ENCODE peak calls at places on chromosomes 7 and 10, in four cellular contexts. Y is endodermal cell, U is tibial nerve, Q is HepG2. W is an unnamed sample.

GRCh38 chr10:24869354-24870016 is 82.9 kb downstream of the PRTFDC1 start:
- DNase-seq in Y (no peak), Q (no peak), U (no peak), W (no peak)

GRCh38 chr10:33126118-33126517 is 168.1 kb upstream of the ITGB1 start:
- DNase-seq in Q (no peak), Y (no peak), U (no peak), W (no peak)

GRCh38 chr7:155229548-155230168 is 68.0 kb upstream of the INSIG1 start:
- DNase-seq in Q (no peak), U (no peak), Y (no peak), W (no peak)

GRCh38 chr10:98303569-98303968 is 35.6 kb upstream of the LOXL4 start:
- DNase-seq in Q (no peak), Y (peak), U (no peak), W (no peak)

GRCh38 chr10:116477989-116478615 is 50.5 kb downstream of the PNLIPRP3 start:
- DNase-seq in U (no peak), Q (no peak), Y (no peak), W (no peak)

GRCh38 chr10:62225362-62225761 is 43.3 kb downstream of the RTKN2 start:
- DNase-seq in Y (no peak), U (no peak), Q (no peak), W (no peak)

GRCh38 chr10:12337407-12337806 is 11.9 kb upstream of the CAMK1D start:
- DNase-seq in U (no peak), Q (no peak), Y (no peak), W (no peak)

GRCh38 chr7:70047891-70048448 is 449.7 kb downstream of the AUTS2 start:
- DNase-seq in Q (no peak), U (no peak), Y (no peak), W (no peak)

GRCh38 chr7:123681561-123681960 is 25.9 kb downstream of the LMOD2 start:
- DNase-seq in U (no peak), Q (peak), Y (no peak), W (no peak)

GRCh38 chr10:34003561-34003960 is 669.1 kb upstream of the NRP1 start:
- DNase-seq in U (no peak), Q (no peak), Y (no peak), W (no peak)

GRCh38 chr7:98217623-98218582 is 6.7 kb downstream of the BHLHA15 start:
- DNase-seq in Y (no peak), U (peak), Q (peak), W (no peak)

GRCh38 chr7:5827755-5828154 is 46.3 kb upstream of the RNF216 start:
- DNase-seq in U (no peak), Q (peak), Y (peak), W (peak)

GRCh38 chr10:132277311-132277741 is 30.4 kb downstream of the STK32C start:
- DNase-seq in U (no peak), Q (no peak), Y (no peak), W (no peak)

GRCh38 chr7:101812595-101812994 is 4.8 kb upstream of the CUX1 start:
- DNase-seq in U (no peak), Q (no peak), Y (no peak), W (no peak)

GRCh38 chr10:108052981-108053380 is 888.5 kb upstream of the SORCS1 start:
- DNase-seq in U (no peak), Q (no peak), Y (no peak), W (no peak)

GRCh38 chr10:118721005-118721876 is 33.5 kb downstream of the CACUL1 start:
- DNase-seq in Y (peak), Q (peak), U (peak), W (peak)

GRCh38 chr7:102992509-102992819 is 79.7 kb downstream of the LRRC17 start:
- DNase-seq in U (no peak), Q (no peak), Y (no peak), W (no peak)

GRCh38 chr7:102992820-102993531 is 80.2 kb downstream of the LRRC17 start:
- DNase-seq in Q (peak), U (no peak), Y (no peak), W (no peak)

GRCh38 chr7:102994567-102994966 is 80.0 kb downstream of the FBXL13 start:
- DNase-seq in Y (no peak), U (no peak), Q (no peak), W (no peak)

GRCh38 chr7:102991540-102992214 is 78.9 kb downstream of the LRRC17 start:
- DNase-seq in Y (no peak), U (no peak), Q (peak), W (no peak)

GRCh38 chr7:102993532-102994029 is 80.8 kb downstream of the LRRC17 start:
- DNase-seq in Q (no peak), Y (no peak), U (no peak), W (no peak)
- H3K27ac ChIP-seq in Q (no peak), Y (no peak), U (no peak), W (no peak)

GRCh38 chr7:45663167-45663921 is 89.2 kb downstream of the ADCY1 start:
- DNase-seq in U (no peak), Q (peak), Y (peak), W (no peak)
- TF ChIP-seq CTCF in U (no peak), Q (peak), Y (peak), W (no peak)

GRCh38 chr10:79097021-79097695 is 28.4 kb downstream of the ZMIZ1 start:
- DNase-seq in U (no peak), Q (no peak), Y (no peak), W (no peak)

GRCh38 chr10:79095316-79095715 is 26.6 kb downstream of the ZMIZ1 start:
- DNase-seq in Q (no peak), Y (no peak), U (no peak), W (no peak)

GRCh38 chr10:79098061-79098460 is 29.3 kb downstream of the ZMIZ1 start:
- DNase-seq in U (no peak), Q (no peak), Y (no peak), W (no peak)

GRCh38 chr10:79094412-79095175 is 25.8 kb downstream of the ZMIZ1 start:
- DNase-seq in Q (no peak), Y (no peak), U (no peak), W (no peak)

DNA sequence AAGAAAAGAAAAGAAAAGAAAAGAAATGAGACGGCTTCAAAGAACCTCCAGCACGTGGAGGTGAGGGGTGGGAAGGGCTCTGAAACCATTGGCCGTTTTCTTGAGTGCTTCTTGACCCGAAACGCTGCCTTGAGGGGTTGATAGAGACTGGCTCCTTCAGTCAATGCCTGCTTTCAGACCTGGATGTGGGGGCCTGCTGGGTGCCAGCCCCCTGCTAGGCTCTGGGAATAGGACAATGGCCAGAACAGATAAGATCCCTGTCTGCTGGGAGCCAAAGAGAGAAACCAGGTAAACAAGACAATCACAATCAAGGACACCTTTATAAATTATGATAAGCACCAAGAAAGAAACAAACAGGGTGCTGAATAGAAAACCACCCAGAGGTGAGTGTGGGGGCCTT is 27.7 kb downstream of the ZMIZ1 start:
- DNase-seq in U (no peak), Q (no peak), Y (peak), W (no peak)
- H3K27ac ChIP-seq in U (no peak), Q (no peak), Y (peak), W (no peak)

DNA sequence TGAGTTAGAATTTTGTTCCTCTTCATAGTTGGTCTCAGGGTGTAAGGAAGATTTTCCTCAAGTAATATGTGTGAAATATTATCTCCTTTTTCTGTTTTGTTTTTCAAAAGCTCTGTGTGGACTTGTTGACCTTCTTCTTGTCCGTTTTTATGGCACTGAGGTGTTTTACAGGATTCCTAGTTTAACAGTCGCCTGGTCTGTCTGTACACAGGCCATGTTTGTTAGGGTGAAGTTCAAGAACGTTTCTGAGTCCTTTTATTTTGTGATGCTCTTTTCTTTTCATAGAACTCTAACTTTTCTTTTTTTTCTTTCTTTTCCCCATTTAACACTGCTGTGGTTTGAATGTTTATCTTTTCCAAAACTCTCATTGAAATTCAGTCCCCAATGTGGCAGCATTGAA is 18.5 kb downstream of the TACC2 start:
- DNase-seq in U (no peak), Q (no peak), Y (no peak), W (no peak)
- TF ChIP-seq CTCF in U (no peak), Q (no peak), Y (no peak), W (no peak)

GRCh38 chr10:102435529-102436233 is 3.3 kb upstream of the CUEDC2 start:
- DNase-seq in U (no peak), Q (no peak), Y (peak), W (no peak)
- H3K27ac ChIP-seq in U (no peak), Q (peak), Y (no peak), W (peak)